ENCODE peak calls at places on chromosomes 7 and 10, in four cellular contexts. R, U, K and J are unnamed samples.
A peak's percentile ranks its signal among the peaks of the same experiment; 100 is the strongest.

GRCh38 chr7:41695661-41696322 is 7.1 kb downstream of the INHBA start:
- DNase-seq in U (no peak), R (no peak), K (no peak), J (no peak)

GRCh38 chr7:921581-922333 is 32.7 kb downstream of the ADAP1 start:
- DNase-seq in R (peak; percentile 24), U (no peak), K (no peak), J (peak; percentile 15)

GRCh38 chr10:112498806-112499205 is 51.8 kb downstream of the VTI1A start:
- DNase-seq in U (no peak), K (no peak), R (no peak), J (no peak)

GRCh38 chr10:110636932-110637557 is 7.1 kb upstream of the RBM20 start:
- DNase-seq in K (no peak), U (peak; percentile 72), R (no peak), J (no peak)

GRCh38 chr10:63716174-63716573 is 195.0 kb downstream of the REEP3 start:
- DNase-seq in R (no peak), K (no peak), U (no peak), J (no peak)

GRCh38 chr7:234712-235553 is 42.6 kb downstream of the FAM20C start:
- DNase-seq in U (no peak), R (peak; percentile 76), K (peak; percentile 64), J (no peak)

GRCh38 chr10:122487231-122487765 is 25.9 kb downstream of the HTRA1 start:
- DNase-seq in R (no peak), U (peak; percentile 28), K (no peak), J (no peak)

GRCh38 chr10:21529236-21529910 is 3.9 kb upstream of the SKIDA1 start:
- DNase-seq in K (no peak), U (no peak), R (no peak), J (no peak)

GRCh38 chr10:132650611-132651250 is 113.1 kb downstream of the INPP5A start:
- DNase-seq in K (no peak), R (no peak), U (no peak), J (no peak)

GRCh38 chr7:104317944-104318629 is 10.3 kb upstream of the LHFPL3 start:
- DNase-seq in R (no peak), K (no peak), U (no peak), J (no peak)

GRCh38 chr10:32446701-32447406 is 914 bp downstream of the CCDC7 start:
- DNase-seq in K (peak; percentile 72), R (no peak), U (no peak), J (no peak)
- H3K36me3 ChIP-seq in K (no peaks in the 10 kb centered on the region), R (peaks cover 3% of the 10 kb centered on the region), U (no peaks in the 10 kb centered on the region), J (no peaks in the 10 kb centered on the region)

DNA sequence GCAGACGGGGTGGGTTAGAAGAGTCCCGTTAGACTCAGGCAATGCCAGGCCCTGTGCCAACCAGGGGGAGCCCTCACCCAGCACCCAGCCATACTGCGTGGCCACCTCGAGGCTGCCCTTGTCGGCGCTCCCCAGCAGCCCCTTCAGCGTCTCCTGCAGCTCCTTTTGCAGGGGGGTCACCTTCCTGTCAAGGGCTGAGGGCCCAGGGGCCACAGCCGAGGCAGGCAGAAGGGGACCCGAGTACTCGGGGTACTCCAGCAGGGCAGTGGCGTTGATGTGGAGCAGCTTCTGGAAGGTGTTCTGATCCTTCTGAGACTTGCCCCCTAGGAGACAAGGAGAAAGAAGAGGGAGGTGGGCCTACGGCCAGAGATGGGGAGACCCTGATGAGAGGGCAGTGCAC is 9.7 kb downstream of the TBRG4 start:
- DNase-seq in K (no peak), R (no peak), U (no peak), J (no peak)
- H3K36me3 ChIP-seq in K (peaks cover 27% of the 10 kb centered on the region), R (peaks cover 88% of the 10 kb centered on the region), U (no peaks in the 10 kb centered on the region), J (peaks cover 66% of the 10 kb centered on the region)

DNA sequence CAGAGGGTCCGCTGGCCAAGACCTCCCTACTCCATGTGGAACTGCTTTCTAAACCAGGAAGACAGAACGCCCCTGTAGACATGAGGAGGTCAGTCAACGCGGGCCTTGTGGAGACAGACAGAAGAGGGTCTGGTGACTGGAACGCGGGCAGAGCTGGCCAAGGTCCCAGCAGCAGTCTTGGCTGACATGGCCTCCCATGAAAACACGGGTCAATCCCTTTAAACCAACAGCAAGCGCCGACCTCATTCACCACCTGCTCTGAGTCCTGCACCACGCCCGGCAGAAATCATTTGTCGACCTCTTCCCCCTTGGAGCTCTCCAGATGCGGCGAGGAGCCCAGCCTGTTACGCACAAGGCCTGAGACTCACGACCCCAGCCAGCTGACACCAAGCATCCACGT is 78.5 kb downstream of the ZRANB1 start:
- DNase-seq in R (no peak), K (no peak), U (no peak), J (no peak)
- H3K36me3 ChIP-seq in R (no peaks in the 10 kb centered on the region), K (peaks cover 4% of the 10 kb centered on the region), U (no peaks in the 10 kb centered on the region), J (no peaks in the 10 kb centered on the region)

GRCh38 chr10:819816-820215 is 111.7 kb downstream of the LARP4B start:
- DNase-seq in U (no peak), K (no peak), R (no peak), J (no peak)
- H3K36me3 ChIP-seq in U (peaks cover 3% of the 10 kb centered on the region), K (peaks cover 58% of the 10 kb centered on the region), R (peaks cover 100% of the 10 kb centered on the region), J (peaks cover 68% of the 10 kb centered on the region)

DNA sequence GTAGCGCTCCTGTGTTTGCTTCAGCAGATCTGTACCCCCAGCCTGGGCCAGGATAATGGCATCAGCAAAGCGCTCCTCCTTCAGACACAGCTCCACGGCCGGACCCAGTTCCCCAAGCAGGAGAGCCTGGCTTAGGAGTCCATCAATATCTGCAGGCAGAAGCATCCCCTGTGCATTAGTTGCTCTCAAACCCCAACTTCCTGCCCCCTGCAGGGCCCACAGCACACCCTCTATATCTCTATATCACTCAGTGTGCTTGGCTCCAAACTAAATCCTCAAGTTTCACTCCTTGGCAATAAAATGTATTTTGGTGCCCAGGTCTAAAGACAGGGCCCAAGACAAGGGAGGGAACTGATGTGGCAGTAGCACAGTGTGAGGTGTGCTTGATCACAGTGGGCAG is 21.6 kb downstream of the SEC31B start:
- DNase-seq in K (no peak), R (no peak), U (no peak), J (no peak)
- H3K36me3 ChIP-seq in K (no peaks in the 10 kb centered on the region), R (peaks cover 90% of the 10 kb centered on the region), U (no peaks in the 10 kb centered on the region), J (peaks cover 23% of the 10 kb centered on the region)

DNA sequence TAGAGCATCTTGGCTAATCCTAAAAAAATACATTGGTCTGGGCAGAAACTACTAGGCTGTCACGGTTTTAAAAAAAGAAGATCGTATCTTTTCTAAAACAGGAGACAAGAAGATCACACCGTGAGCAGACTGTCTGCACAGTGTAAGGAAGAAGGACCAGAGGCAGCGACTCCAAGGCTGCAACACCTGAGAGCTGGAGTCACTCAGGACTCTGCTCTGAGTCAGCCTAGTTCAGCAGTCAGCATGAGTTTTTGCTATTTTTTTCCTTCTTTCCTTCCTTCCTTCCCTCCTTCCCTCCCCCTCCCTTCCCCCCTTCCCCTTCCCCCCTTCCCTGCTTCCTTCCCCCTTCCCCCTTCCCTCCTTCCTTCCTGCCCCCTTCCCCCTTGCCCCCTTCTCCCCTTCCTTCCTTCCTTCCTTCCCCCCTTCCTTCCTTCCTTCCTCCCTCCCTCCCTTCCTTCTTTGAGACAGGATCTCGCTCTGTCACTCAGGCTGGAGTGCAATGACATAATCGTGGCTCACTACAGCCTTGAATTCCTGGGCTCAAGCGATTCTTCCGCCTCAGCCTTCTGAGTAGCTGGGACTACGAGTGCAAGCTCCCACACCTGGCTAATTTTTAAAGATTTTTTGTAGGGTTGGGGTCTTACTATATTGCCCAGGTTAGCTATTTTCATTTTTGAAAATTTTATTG is 24.4 kb downstream of the BAG3 start:
- DNase-seq in K (no peak), R (no peak), U (no peak), J (no peak)
- H3K36me3 ChIP-seq in K (peaks cover 32% of the 10 kb centered on the region), R (peaks cover 77% of the 10 kb centered on the region), U (no peaks in the 10 kb centered on the region), J (peaks cover 2% of the 10 kb centered on the region)

GRCh38 chr7:149450821-149451220 is 10.0 kb downstream of the ZNF777 start:
- DNase-seq in R (no peak), U (no peak), K (no peak), J (no peak)
- H3K36me3 ChIP-seq in R (peaks cover 99% of the 10 kb centered on the region), U (no peaks in the 10 kb centered on the region), K (peaks cover 43% of the 10 kb centered on the region), J (peaks cover 29% of the 10 kb centered on the region)

DNA sequence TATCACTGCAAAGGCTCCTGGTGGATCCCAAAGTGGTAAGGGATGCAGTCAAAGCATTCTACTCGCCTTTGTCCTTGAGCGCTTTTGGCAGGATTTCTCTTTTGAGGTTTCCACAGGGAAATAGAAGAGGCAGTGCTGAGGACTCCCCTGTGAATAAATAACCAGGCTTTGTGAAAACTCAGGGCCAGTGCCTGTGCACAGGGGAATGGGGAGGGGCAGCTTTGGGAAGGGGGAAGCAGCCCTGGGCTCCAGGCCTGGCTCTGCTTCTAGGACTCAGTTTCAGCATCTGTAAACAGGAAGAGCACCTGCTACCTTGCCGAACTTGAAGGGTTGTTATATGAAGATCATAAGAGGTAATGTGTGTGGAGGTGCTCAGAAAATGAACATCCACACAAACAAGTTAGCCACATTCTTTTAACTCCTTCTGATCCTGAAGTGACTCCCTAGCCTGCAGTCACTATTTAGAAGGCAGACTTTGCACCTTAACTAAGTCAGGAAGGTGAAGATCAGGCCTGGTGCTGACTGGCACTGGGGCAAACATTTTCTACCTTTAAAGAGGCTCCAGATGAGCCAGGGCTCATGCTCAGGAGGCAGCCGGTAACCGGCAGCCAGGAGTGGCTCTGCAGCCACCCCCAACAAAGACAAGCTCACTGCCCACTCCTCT is 22.5 kb upstream of the MMP21 start:
- DNase-seq in R (no peak), K (no peak), U (no peak), J (no peak)
- H3K36me3 ChIP-seq in R (peaks cover 89% of the 10 kb centered on the region), K (no peaks in the 10 kb centered on the region), U (no peaks in the 10 kb centered on the region), J (peaks cover 22% of the 10 kb centered on the region)

GRCh38 chr10:68655620-68656126 is 65.4 kb upstream of the CCAR1 start:
- DNase-seq in U (no peak), R (no peak), K (no peak), J (no peak)
- H3K36me3 ChIP-seq in U (peaks cover 17% of the 10 kb centered on the region), R (no peaks in the 10 kb centered on the region), K (no peaks in the 10 kb centered on the region), J (no peaks in the 10 kb centered on the region)